ENCODE peak calls at places on chromosomes 11 and 22, in five cellular contexts. B is sigmoid colon, I is spleen, H is H1, M is upper lobe of left lung. N is an unnamed sample. For H3K4me1, the result is how much of the 10 kb centered on the place peaks cover.

GRCh38 chr11:105177658-105178057 is 38.1 kb upstream of the CARD18 start:
- DNase-seq in I (no peak), B (no peak), H (no peak), M (no peak), N (no peak)

GRCh38 chr22:50286275-50286674 is 16.1 kb upstream of the MAPK11 start:
- DNase-seq in M (no peak), B (no peak), H (no peak), I (no peak), N (no peak)

GRCh38 chr22:49235463-49236300 is 592.0 kb downstream of the BRD1 start:
- DNase-seq in I (peak), B (no peak), M (no peak), H (no peak), N (peak)

GRCh38 chr11:72599325-72600117 is 74.7 kb downstream of the PDE2A start:
- DNase-seq in I (no peak), M (no peak), H (no peak), B (no peak), N (no peak)

GRCh38 chr22:45510376-45511232 is 7.9 kb downstream of the FBLN1 start:
- DNase-seq in M (no peak), I (no peak), H (no peak), B (no peak), N (no peak)

GRCh38 chr11:69144719-69145365 is 10.9 kb upstream of the SMIM38 start:
- DNase-seq in H (no peak), M (no peak), B (no peak), I (no peak), N (no peak)

GRCh38 chr11:121575250-121575962 is 122.6 kb upstream of the SORL1-AS1 start:
- DNase-seq in M (peak), H (no peak), B (peak), I (peak), N (peak)

GRCh38 chr11:133718831-133719230 is 126.5 kb downstream of the SPATA19 start:
- DNase-seq in M (no peak), I (no peak), B (no peak), H (no peak), N (no peak)

GRCh38 chr11:109707411-109707810 is 285.4 kb downstream of the C11orf87 start:
- DNase-seq in M (peak), H (no peak), B (no peak), I (no peak), N (no peak)

GRCh38 chr11:65973439-65974110 is 12.0 kb downstream of the SART1 start:
- DNase-seq in I (no peak), B (no peak), H (no peak), M (no peak), N (no peak)

GRCh38 chr11:85821636-85822035 is 10.7 kb upstream of the SYTL2 start:
- DNase-seq in I (no peak), M (no peak), H (no peak), B (no peak), N (no peak)

GRCh38 chr22:33917744-33918406 is 2.4 kb downstream of the LARGE1 start:
- DNase-seq in B (no peak), H (no peak), M (no peak), I (no peak), N (no peak)

GRCh38 chr11:16799890-16800289 is 61.4 kb downstream of the C11orf58 start:
- DNase-seq in H (no peak), M (no peak), I (peak), B (no peak), N (no peak)

GRCh38 chr11:3132831-3133455 is 32.2 kb downstream of the OSBPL5 start:
- DNase-seq in H (no peak), B (peak), M (no peak), I (peak), N (no peak)

GRCh38 chr11:60873533-60873932 is 6.2 kb downstream of the ZP1 start:
- DNase-seq in B (peak), H (no peak), I (peak), M (peak), N (no peak)

GRCh38 chr11:78860720-78861422 is 286.2 kb upstream of the NARS2 start:
- DNase-seq in I (no peak), H (no peak), B (no peak), M (no peak), N (no peak)

GRCh38 chr11:130786987-130787688 is 129.1 kb downstream of the SNX19 start:
- DNase-seq in I (no peak), M (no peak), H (no peak), B (no peak), N (no peak)

GRCh38 chr11:75499423-75500305 is 26.1 kb downstream of the GDPD5 start:
- DNase-seq in H (no peak), B (peak), M (no peak), I (no peak), N (peak)

GRCh38 chr11:127247261-127247660 is 246.7 kb upstream of the KIRREL3 start:
- DNase-seq in I (no peak), B (no peak), M (no peak), H (no peak), N (no peak)

GRCh38 chr22:43155789-43156188 is 4.4 kb downstream of the TSPO start:
- DNase-seq in M (peak), B (no peak), H (no peak), I (no peak), N (no peak)

GRCh38 chr11:110730773-110731172 is 18.5 kb upstream of the ARHGAP20 start:
- DNase-seq in M (no peak), I (no peak), B (no peak), H (no peak), N (no peak)

GRCh38 chr11:118928870-118929495 is 3.3 kb upstream of the BCL9L start:
- DNase-seq in B (peak), M (peak), H (no peak), I (peak), N (no peak)

GRCh38 chr22:23828800-23829680 is 9.8 kb downstream of the DERL3 start:
- DNase-seq in H (no peak), I (peak), B (peak), M (no peak), N (no peak)

GRCh38 chr11:2940930-2941821 is 12.0 kb upstream of the PHLDA2 start:
- DNase-seq in H (no peak), I (peak), B (peak), M (no peak), N (no peak)

GRCh38 chr22:19325296-19325950 is 33.9 kb upstream of the CLTCL1 start:
- DNase-seq in I (no peak), B (no peak), H (no peak), M (no peak), N (no peak)

GRCh38 chr11:33329705-33330329 is 72.6 kb downstream of the HIPK3 start:
- DNase-seq in H (no peak), I (no peak), B (peak), M (peak), N (no peak)

GRCh38 chr11:10934293-10934850 is 76.5 kb upstream of the ZBED5 start:
- DNase-seq in H (no peak), B (no peak), M (peak), I (no peak), N (no peak)

GRCh38 chr11:69284081-69284511 is 9.9 kb upstream of the MYEOV start:
- DNase-seq in I (no peak), B (no peak), H (no peak), M (no peak), N (no peak)

GRCh38 chr11:45725776-45726606 is 60.6 kb upstream of the CHST1 start:
- DNase-seq in H (no peak), I (no peak), M (no peak), B (no peak), N (no peak)

GRCh38 chr11:47280099-47280498 is 10.2 kb downstream of the MADD start:
- DNase-seq in B (no peak), M (no peak), H (no peak), I (no peak), N (no peak)

GRCh38 chr11:47276923-47277322 is 7.0 kb downstream of the MADD start:
- DNase-seq in B (no peak), I (no peak), M (no peak), H (no peak), N (no peak)

GRCh38 chr11:47278058-47278457 is 8.1 kb downstream of the MADD start:
- DNase-seq in B (no peak), M (no peak), I (no peak), H (no peak), N (no peak)

GRCh38 chr11:47280860-47281259 is 10.9 kb downstream of the MADD start:
- DNase-seq in B (no peak), H (no peak), M (no peak), I (no peak), N (no peak)

GRCh38 chr11:47278769-47279168 is 8.8 kb downstream of the MADD start:
- DNase-seq in B (no peak), I (no peak), M (no peak), H (no peak), N (no peak)
- H3K4me1 ChIP-seq in B (under half), I (under half), M (under half), H (under half), N (under half)

GRCh38 chr11:47538741-47539575 is 14.0 kb downstream of the CELF1 start:
- DNase-seq in H (no peak), M (no peak), I (no peak), B (no peak), N (no peak)

GRCh38 chr11:47541070-47541469 is 11.9 kb downstream of the CELF1 start:
- DNase-seq in B (no peak), I (no peak), H (no peak), M (no peak), N (no peak)

GRCh38 chr11:47536925-47537324 is 16.0 kb downstream of the CELF1 start:
- DNase-seq in B (no peak), M (no peak), I (no peak), H (no peak), N (no peak)

GRCh38 chr11:47534707-47535251 is 18.2 kb downstream of the CELF1 start:
- DNase-seq in M (no peak), H (no peak), I (no peak), B (no peak), N (no peak)

DNA sequence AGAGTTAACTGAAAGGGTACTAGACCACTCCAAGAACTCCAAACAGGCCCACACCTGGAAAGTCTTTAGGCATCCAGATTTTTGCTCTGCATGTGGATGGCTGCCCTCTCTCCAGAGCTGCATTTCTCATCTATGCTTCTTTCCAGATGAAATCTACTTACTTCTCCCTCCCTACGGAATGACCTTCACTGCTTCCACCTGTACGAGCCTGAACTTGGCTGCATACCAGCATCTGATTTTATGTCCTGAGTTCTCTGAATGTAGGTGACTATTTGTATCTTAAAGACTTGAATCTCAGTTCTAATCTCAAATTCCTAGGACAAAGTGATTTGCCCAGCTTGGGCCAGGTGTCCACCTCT is 13.3 kb downstream of the CELF1 start:
- DNase-seq in H (no peak), M (no peak), I (no peak), B (no peak), N (no peak)
- TF ChIP-seq POLR2AphosphoS5 in H (no peak), M (no peak), I (no peak), B (no peak), N (no peak)

DNA sequence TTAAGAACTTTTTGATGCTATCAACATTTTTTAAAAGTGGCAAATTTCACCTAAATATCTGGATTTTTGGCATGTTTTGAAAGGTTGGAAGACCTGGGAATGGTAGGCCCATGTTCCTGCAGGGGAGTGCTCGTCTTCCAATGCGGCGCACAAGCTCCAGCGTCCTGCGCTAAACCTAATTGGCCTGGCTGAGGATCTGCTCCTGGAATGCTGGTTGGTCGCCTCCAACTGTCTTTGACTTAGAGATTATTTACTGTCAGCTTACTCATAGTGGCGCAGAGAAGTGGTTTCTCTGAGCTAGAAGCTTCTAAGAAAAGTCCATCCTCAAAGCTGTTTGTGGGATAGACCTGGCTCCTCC is 615 bp upstream of the LIMK2 start:
- DNase-seq in H (no peak), B (no peak), M (no peak), I (no peak), N (no peak)
- H3K4me1 ChIP-seq in H (under half), B (under half), M (half or more), I (half or more), N (under half)

GRCh38 chr11:12506502-12506921 is 129.1 kb downstream of the PARVA start:
- DNase-seq in B (no peak), H (no peak), M (no peak), I (no peak), N (no peak)
- TF ChIP-seq POLR2AphosphoS5 in B (no peak), H (no peak), M (no peak), I (no peak), N (no peak)

GRCh38 chr11:71158936-71159335 is 93.4 kb downstream of the SHANK2 start:
- DNase-seq in M (no peak), I (no peak), H (no peak), B (peak), N (no peak)

GRCh38 chr11:71155846-71156245 is 96.5 kb downstream of the SHANK2 start:
- DNase-seq in I (no peak), B (no peak), M (no peak), H (no peak), N (no peak)

GRCh38 chr11:71153005-71153395 is 99.4 kb downstream of the SHANK2 start:
- DNase-seq in M (no peak), H (no peak), I (no peak), B (peak), N (no peak)

GRCh38 chr11:71154406-71154805 is 98.0 kb downstream of the SHANK2 start:
- DNase-seq in M (no peak), I (no peak), B (no peak), H (no peak), N (no peak)

GRCh38 chr11:71156301-71156700 is 96.1 kb downstream of the SHANK2 start:
- DNase-seq in B (no peak), I (no peak), M (no peak), H (no peak), N (no peak)
- H3K4me1 ChIP-seq in B (under half), I (under half), M (under half), H (under half), N (under half)

N was measured in breast epithelium.